ENCODE peak calls at places on chromosomes 16 and 17, in five cellular contexts. Q, D, B, L and R are unnamed samples.

GRCh38 chr17:30939059-30939689 is 17.4 kb downstream of the ADAP2 start:
- DNase-seq in Q (no peak), D (no peak), B (no peak), L (no peak), R (no peak)

GRCh38 chr17:14297161-14297851 is 3.6 kb upstream of the HS3ST3B1 start:
- DNase-seq in Q (no peak), D (no peak), B (peak), L (peak), R (peak)

GRCh38 chr17:50768348-50768761 is 1.0 kb upstream of the ANKRD40CL start:
- DNase-seq in Q (no peak), D (no peak), B (no peak), L (peak), R (no peak)

GRCh38 chr16:75326333-75326732 is 74.9 kb upstream of the BCAR1 start:
- DNase-seq in Q (no peak), D (no peak), B (no peak), L (no peak), R (no peak)

GRCh38 chr16:57485091-57485915 is 990 bp downstream of the DOK4 start:
- DNase-seq in Q (peak), D (no peak), B (no peak), L (peak), R (no peak)

GRCh38 chr17:42844271-42844670 is at the start of gene AOC2:
- DNase-seq in Q (no peak), D (no peak), B (no peak), L (no peak), R (no peak)

GRCh38 chr16:81551821-81552304 is 107.3 kb downstream of the CMIP start:
- DNase-seq in Q (peak), D (peak), B (no peak), L (peak), R (no peak)

GRCh38 chr16:49276646-49277385 is 4.8 kb downstream of the CBLN1 start:
- DNase-seq in Q (no peak), D (no peak), B (no peak), L (no peak), R (no peak)

GRCh38 chr16:26012376-26012775 is 320.6 kb downstream of the HS3ST4 start:
- DNase-seq in Q (no peak), D (no peak), B (no peak), L (no peak), R (no peak)

GRCh38 chr17:59753522-59754467 is 46.3 kb downstream of the VMP1 start:
- DNase-seq in Q (peak), D (peak), B (no peak), L (no peak), R (no peak)

GRCh38 chr16:70746708-70747424 is 54.1 kb downstream of the VAC14 start:
- DNase-seq in Q (no peak), D (peak), B (no peak), L (peak), R (no peak)

GRCh38 chr16:1458336-1458976 is 14.1 kb upstream of the CCDC154 start:
- DNase-seq in Q (no peak), D (peak), B (no peak), L (peak), R (no peak)

GRCh38 chr17:69474171-69474831 is 59.8 kb downstream of the MAP2K6 start:
- DNase-seq in Q (no peak), D (no peak), B (no peak), L (no peak), R (no peak)

GRCh38 chr16:85303354-85303883 is 191.1 kb upstream of the CIBAR2 start:
- DNase-seq in Q (no peak), D (no peak), B (peak), L (no peak), R (peak)
- TF ChIP-seq CTCF in Q (peak), D (peak), B (peak), L (peak), R (peak)

DNA sequence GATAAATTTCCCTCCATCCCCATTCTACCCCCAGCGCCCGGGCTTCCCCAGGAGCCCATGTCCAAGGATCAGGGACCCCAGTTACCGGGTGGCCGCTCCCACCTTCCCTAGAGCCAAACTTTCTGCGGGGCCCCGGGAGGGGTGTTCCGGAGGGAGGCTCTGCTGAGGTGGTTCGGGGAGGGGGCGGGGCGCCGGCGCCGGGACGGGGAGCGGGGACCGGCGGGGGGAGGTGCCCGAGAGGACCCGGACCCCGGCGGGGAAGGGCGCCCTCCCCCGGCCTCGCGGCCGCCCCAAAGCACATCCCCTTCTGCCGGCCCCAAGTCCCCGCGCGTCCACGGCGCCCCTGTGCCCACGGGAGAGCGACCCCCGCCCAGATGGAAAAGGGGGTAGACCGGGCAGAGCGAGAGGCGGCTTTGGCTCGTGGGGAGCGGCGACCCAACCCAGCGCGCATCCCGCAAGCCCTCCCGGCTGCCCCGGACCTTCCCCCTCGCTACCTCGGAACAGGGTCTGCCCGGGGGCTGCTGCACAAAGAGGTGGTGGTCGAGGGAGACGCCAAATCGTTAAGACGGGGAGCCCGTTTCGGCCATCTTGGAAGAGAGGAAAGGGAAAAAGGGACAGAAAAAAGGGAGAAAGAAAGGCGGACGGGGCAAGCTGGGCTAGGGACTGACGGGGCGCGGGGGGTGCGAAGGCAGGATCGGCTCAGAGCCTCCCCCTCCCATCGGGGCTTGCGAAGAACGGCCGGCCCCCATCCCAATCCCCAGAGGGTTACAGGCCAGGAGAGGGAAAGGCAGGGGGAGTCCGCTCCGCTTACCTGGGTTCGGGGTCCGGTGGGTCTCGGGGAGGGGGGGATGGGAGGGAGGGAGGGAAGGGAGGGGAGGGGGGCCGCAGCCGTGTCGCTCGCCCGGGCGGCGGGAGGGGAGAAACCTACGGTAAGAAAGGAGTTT is 479 bp downstream of the PCGF2 start:
- DNase-seq in Q (peak), D (no peak), B (no peak), L (peak), R (peak)
- TF ChIP-seq CTCF in Q (no peak), D (no peak), B (no peak), L (no peak), R (peak)

DNA sequence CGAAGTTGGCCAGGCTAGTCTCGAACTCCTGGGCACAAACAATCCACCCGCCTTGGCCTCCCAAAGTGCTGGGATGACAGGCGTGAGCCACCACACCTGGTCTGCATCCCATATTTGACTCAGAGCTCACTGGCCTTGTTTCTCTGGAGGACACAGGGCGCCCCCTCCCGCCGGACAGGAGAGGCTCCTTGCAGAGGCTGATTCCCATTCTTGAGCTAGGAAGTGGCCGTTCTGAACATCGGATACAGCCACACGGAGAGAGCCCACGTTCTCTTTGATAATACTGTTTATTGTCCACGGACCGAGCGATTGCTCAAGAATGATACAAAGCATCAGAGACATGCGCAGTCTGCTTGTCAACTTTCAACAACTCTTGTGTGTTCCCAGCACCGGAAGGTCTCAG is 12.1 kb upstream of the USP36 start:
- DNase-seq in Q (no peak), D (peak), B (no peak), L (no peak), R (no peak)
- TF ChIP-seq CTCF in Q (no peak), D (peak), B (no peak), L (no peak), R (no peak)

GRCh38 chr16:21219551-21219950 is 8.2 kb upstream of the ZP2 start:
- DNase-seq in Q (no peak), D (no peak), B (no peak), L (no peak), R (no peak)
- TF ChIP-seq CTCF in Q (no peak), D (no peak), B (no peak), L (no peak), R (no peak)

DNA sequence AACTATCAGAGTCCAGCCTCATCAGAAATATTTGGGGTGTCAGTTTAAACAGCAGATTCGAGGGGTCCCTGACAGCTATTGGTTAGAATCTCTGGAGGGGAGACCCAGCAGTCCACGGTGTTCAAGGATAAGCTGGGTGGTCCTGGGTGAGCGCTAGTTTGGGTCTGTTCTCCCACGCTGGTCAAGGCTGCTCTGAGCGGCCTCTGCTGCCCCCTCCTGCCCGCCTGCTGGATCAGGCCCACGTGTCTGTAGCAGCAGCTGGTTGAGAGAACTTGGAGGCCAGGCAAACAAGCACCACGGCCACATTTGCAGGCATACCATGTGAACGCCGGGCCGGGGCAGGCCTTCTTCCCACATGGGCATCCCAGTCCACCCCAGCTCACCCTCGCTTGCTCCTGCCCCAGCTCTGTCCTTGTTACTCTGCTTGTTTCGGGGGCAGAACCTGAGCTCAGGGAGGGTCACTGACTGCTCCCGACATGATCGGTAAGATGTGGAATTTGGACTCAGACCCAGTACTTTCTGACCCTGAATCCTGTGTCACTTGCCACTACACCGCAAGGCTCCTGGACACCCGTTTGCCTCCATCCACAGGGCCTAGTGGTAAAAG is 7.4 kb downstream of the FOXF1 start:
- DNase-seq in Q (peak), D (peak), B (no peak), L (peak), R (peak)
- TF ChIP-seq CTCF in Q (peak), D (peak), B (no peak), L (peak), R (peak)

DNA sequence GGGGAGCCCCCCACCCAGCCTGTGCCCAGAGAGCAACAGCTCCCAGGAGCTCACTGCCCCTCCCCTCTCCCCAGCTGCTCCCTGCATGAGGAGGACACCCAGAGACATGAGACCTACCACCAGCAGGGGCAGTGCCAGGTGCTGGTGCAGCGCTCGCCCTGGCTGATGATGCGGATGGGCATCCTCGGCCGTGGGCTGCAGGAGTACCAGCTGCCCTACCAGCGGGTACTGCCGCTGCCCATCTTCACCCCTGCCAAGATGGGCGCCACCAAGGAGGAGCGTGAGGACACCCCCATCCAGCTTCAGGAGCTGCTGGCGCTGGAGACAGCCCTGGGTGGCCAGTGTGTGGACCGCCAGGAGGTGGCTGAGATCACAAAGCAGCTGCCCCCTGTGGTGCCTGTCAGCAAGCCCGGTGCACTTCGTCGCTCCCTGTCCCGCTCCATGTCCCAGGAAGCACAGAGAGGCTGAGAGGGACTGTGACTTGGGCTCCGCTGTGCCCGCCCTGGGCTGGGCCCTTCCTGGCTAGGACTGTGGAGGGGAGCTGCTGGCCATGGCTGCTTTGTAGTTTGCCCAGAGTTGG is 583 bp downstream of the TCAP start:
- DNase-seq in Q (peak), D (no peak), B (no peak), L (peak), R (no peak)
- TF ChIP-seq CTCF in Q (peak), D (no peak), B (no peak), L (no peak), R (no peak)

DNA sequence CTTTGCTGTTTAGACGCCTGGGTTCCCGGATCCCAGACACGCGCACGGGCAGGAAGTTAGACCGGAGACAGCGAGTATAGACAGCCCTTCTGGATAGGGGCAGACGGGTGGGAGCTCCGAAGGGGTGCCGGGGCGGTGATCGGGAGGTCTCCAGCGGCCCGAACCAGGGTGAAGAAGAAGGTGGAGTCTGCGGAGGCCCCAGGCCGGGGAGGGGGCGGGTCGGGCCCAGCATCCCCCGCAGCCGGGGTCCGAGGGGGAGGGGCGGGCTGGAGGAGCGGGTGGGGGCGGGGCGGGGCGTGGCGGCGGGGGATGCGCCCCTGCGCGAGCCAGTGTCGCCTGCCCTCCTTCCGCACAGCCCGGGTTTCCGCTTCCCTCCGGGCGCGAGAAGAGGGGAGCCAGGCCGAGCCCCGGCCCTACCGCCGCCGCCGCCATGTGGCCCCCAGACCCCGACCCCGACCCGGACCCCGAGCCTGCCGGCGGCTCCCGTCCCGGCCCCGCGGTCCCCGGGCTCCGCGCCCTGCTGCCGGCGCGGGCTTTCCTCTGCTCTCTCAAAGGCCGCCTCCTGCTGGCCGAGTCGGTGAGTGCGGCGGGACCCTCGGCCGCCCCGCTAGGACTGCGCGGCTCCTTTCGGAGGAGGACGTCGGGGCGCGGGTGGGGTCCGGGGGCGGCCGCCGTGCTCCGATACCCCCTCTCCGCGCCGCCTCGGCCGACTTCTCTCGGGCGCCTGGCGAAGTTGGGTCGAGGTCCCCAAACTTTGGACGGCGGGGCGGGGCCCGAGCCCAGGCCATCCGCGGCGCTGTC is at the start of gene CMTM3:
- DNase-seq in Q (peak), D (peak), B (peak), L (peak), R (peak)
- TF ChIP-seq CTCF in Q (peak), D (peak), B (no peak), L (peak), R (peak)

GRCh38 chr17:40362696-40363479 is 1.6 kb downstream of the GJD3 start:
- DNase-seq in Q (peak), D (peak), B (peak), L (peak), R (peak)
- TF ChIP-seq CTCF in Q (peak), D (peak), B (no peak), L (peak), R (peak)

GRCh38 chr17:65455972-65456343 is 105.5 kb downstream of the AXIN2 start:
- DNase-seq in Q (no peak), D (peak), B (no peak), L (no peak), R (no peak)
- TF ChIP-seq CTCF in Q (peak), D (peak), B (no peak), L (peak), R (peak)